ENCODE peak calls at places on chromosomes 11 and 22, in ten cellular contexts. P is SK-N-SH; Y is posterior vena cava; D is activated T-helper 1 cell treated with anti-CD3 and anti-CD28 coated beads, Interleukin-2, amount 50 U/mL, for 16 hours; T is substantia nigra; X is stimulated activated CD4-positive, alpha-beta T cell treated with anti-CD3 and anti-CD28 coated beads, Interleukin-1b, Interleukin-23, amount 100 ng/mL, for 4 hours; U is stimulated activated CD8-positive, alpha-beta memory T cell treated with anti-CD3 and anti-CD28 coated beads, Interleukin-2, amount 100 ng/mL, for 1 hour; Z is iris pigment epithelial cell; I is stimulated activated naive CD4-positive, alpha-beta T cell; H is glutamatergic neuron. C is an unnamed sample.

GRCh38 chr22:36211237-36211881 is 9.8 kb upstream of the APOL4 start:
- DNase-seq in P (no peak), Y (no peak), D (no peak), T (no peak), X (no peak), U (no peak), Z (peak), I (no peak), H (no peak), C (no peak)

GRCh38 chr11:76161261-76161961 is 44.9 kb downstream of the WNT11 start:
- DNase-seq in P (peak), Y (peak), D (no peak), T (no peak), X (no peak), U (no peak), Z (peak), I (no peak), H (no peak), C (peak)

GRCh38 chr22:27438271-27438980 is 363.1 kb downstream of the MN1 start:
- DNase-seq in P (peak), Y (no peak), D (no peak), T (no peak), X (no peak), U (no peak), Z (peak), I (no peak), H (no peak), C (no peak)

GRCh38 chr11:69371731-69372588 is 78.0 kb downstream of the MYEOV start:
- DNase-seq in P (no peak), Y (no peak), D (no peak), T (no peak), X (no peak), U (no peak), Z (no peak), I (no peak), H (no peak), C (peak)

GRCh38 chr11:94473177-94473799 is 20.4 kb downstream of the MRE11 start:
- DNase-seq in P (no peak), Y (no peak), D (no peak), T (no peak), X (no peak), U (no peak), Z (peak), I (no peak), H (no peak), C (no peak)

GRCh38 chr11:123707606-123708205 is 33.8 kb downstream of the ZNF202 start:
- DNase-seq in P (peak), Y (no peak), D (no peak), T (no peak), X (peak), U (peak), Z (peak), I (peak), H (peak), C (no peak)

GRCh38 chr22:45112136-45112879 is 51.4 kb upstream of the NUP50 start:
- DNase-seq in P (no peak), Y (no peak), D (no peak), T (no peak), X (no peak), U (no peak), Z (peak), I (no peak), H (no peak), C (peak)

GRCh38 chr11:61791737-61792309 is 576 bp downstream of the TMEM258 start:
- DNase-seq in P (peak), Y (peak), D (no peak), T (peak), X (no peak), U (no peak), Z (peak), I (no peak), H (peak), C (no peak)

GRCh38 chr11:2774173-2775082 is 74.6 kb upstream of the KCNQ1OT1 start:
- DNase-seq in P (no peak), Y (peak), D (no peak), T (no peak), X (no peak), U (no peak), Z (no peak), I (no peak), H (peak), C (peak)

GRCh38 chr22:25762147-25762546 is 20.2 kb downstream of the MYO18B start:
- DNase-seq in P (no peak), Y (no peak), D (no peak), T (no peak), X (no peak), U (no peak), Z (no peak), I (no peak), H (no peak), C (no peak)

GRCh38 chr11:38547464-38547863 is 1949.4 kb upstream of the RAG2 start:
- DNase-seq in P (no peak), Y (no peak), D (no peak), T (no peak), X (no peak), U (no peak), Z (peak), I (no peak), H (no peak), C (no peak)

GRCh38 chr11:62444271-62444833 is 25.5 kb downstream of the SCGB1A1 start:
- DNase-seq in P (peak), Y (peak), D (no peak), T (no peak), X (peak), U (no peak), Z (peak), I (peak), H (no peak), C (no peak)

GRCh38 chr11:58968251-58968711 is 29.0 kb downstream of the GLYATL1 start:
- DNase-seq in P (no peak), Y (no peak), D (no peak), T (no peak), X (no peak), U (no peak), Z (no peak), I (no peak), H (no peak), C (no peak)